ENCODE peak calls at places on chromosomes 11 and 22, in five cellular contexts. One of them, this sample, is unnamed.

GRCh38 chr11:31995525-31996123 is 95.2 kb upstream of the RCN1 start:
- DNase-seq in colonic mucosa: no peak
- DNase-seq in AG09319: peak
- DNase-seq in body of pancreas: no peak
- DNase-seq in neural progenitor cell: no peak
- DNase-seq in this sample: no peak

GRCh38 chr11:68338041-68338800 is 25.8 kb downstream of the LRP5 start:
- DNase-seq in colonic mucosa: no peak
- DNase-seq in AG09319: peak
- DNase-seq in body of pancreas: no peak
- DNase-seq in neural progenitor cell: no peak
- DNase-seq in this sample: no peak

GRCh38 chr11:112516771-112517170 is 256.1 kb upstream of the PLET1 start:
- DNase-seq in colonic mucosa: no peak
- DNase-seq in AG09319: no peak
- DNase-seq in body of pancreas: no peak
- DNase-seq in neural progenitor cell: no peak
- DNase-seq in this sample: no peak

GRCh38 chr22:45105281-45105700 is 58.4 kb upstream of the NUP50 start:
- DNase-seq in colonic mucosa: no peak
- DNase-seq in AG09319: peak
- DNase-seq in body of pancreas: no peak
- DNase-seq in neural progenitor cell: no peak
- DNase-seq in this sample: no peak

GRCh38 chr22:46731246-46732040 is 6.6 kb downstream of the CERK start:
- DNase-seq in colonic mucosa: peak
- DNase-seq in AG09319: no peak
- DNase-seq in body of pancreas: peak
- DNase-seq in neural progenitor cell: peak
- DNase-seq in this sample: no peak

GRCh38 chr11:13338437-13339069 is 61.0 kb downstream of the BMAL1 start:
- DNase-seq in colonic mucosa: no peak
- DNase-seq in AG09319: peak
- DNase-seq in body of pancreas: no peak
- DNase-seq in neural progenitor cell: no peak
- DNase-seq in this sample: no peak

GRCh38 chr11:112455791-112456190 is 195.1 kb upstream of the PLET1 start:
- DNase-seq in colonic mucosa: no peak
- DNase-seq in AG09319: no peak
- DNase-seq in body of pancreas: no peak
- DNase-seq in neural progenitor cell: no peak
- DNase-seq in this sample: no peak

GRCh38 chr11:70581991-70582885 is 183.9 kb downstream of the CTTN start:
- DNase-seq in colonic mucosa: no peak
- DNase-seq in AG09319: no peak
- DNase-seq in body of pancreas: no peak
- DNase-seq in neural progenitor cell: no peak
- DNase-seq in this sample: no peak

GRCh38 chr11:126140932-126141291 is 70.5 kb downstream of the RPUSD4 start:
- DNase-seq in colonic mucosa: peak
- DNase-seq in AG09319: no peak
- DNase-seq in body of pancreas: peak
- DNase-seq in neural progenitor cell: no peak
- DNase-seq in this sample: no peak

GRCh38 chr22:22938672-22939536 is 51.3 kb downstream of the IGLL5 start:
- DNase-seq in colonic mucosa: no peak
- DNase-seq in AG09319: no peak
- DNase-seq in body of pancreas: no peak
- DNase-seq in neural progenitor cell: no peak
- DNase-seq in this sample: no peak

GRCh38 chr11:104668797-104669463 is 229.3 kb downstream of the CASP12 start:
- DNase-seq in colonic mucosa: no peak
- DNase-seq in AG09319: peak
- DNase-seq in body of pancreas: no peak
- DNase-seq in neural progenitor cell: no peak
- DNase-seq in this sample: no peak

GRCh38 chr22:19782533-19782932 is 22.0 kb downstream of the TBX1 start:
- DNase-seq in colonic mucosa: no peak
- DNase-seq in AG09319: no peak
- DNase-seq in body of pancreas: no peak
- DNase-seq in neural progenitor cell: no peak
- DNase-seq in this sample: no peak

GRCh38 chr11:69587454-69588081 is 53.4 kb upstream of the CCND1 start:
- DNase-seq in colonic mucosa: no peak
- DNase-seq in AG09319: no peak
- DNase-seq in body of pancreas: no peak
- DNase-seq in neural progenitor cell: no peak
- DNase-seq in this sample: no peak

GRCh38 chr11:48052183-48053040 is 72.1 kb downstream of the PTPRJ start:
- DNase-seq in colonic mucosa: no peak
- DNase-seq in AG09319: no peak
- DNase-seq in body of pancreas: peak
- DNase-seq in neural progenitor cell: peak
- DNase-seq in this sample: no peak

GRCh38 chr22:24583221-24583971 is 9.5 kb downstream of the LRRC75B start:
- DNase-seq in colonic mucosa: no peak
- DNase-seq in AG09319: no peak
- DNase-seq in body of pancreas: peak
- DNase-seq in neural progenitor cell: no peak
- DNase-seq in this sample: no peak

GRCh38 chr11:79438631-79439429 is 2.0 kb downstream of the TENM4 start:
- DNase-seq in colonic mucosa: peak
- DNase-seq in AG09319: no peak
- DNase-seq in body of pancreas: peak
- DNase-seq in neural progenitor cell: peak
- DNase-seq in this sample: peak

GRCh38 chr11:70507466-70508230 is 109.3 kb downstream of the CTTN start:
- DNase-seq in colonic mucosa: no peak
- DNase-seq in AG09319: no peak
- DNase-seq in body of pancreas: no peak
- DNase-seq in neural progenitor cell: no peak
- DNase-seq in this sample: no peak

GRCh38 chr22:33921576-33922181 is 1.4 kb upstream of the LARGE1 start:
- DNase-seq in colonic mucosa: peak
- DNase-seq in AG09319: no peak
- DNase-seq in body of pancreas: peak
- DNase-seq in neural progenitor cell: peak
- DNase-seq in this sample: peak

GRCh38 chr11:63668396-63668795 is 2.8 kb downstream of the ATL3 start:
- DNase-seq in colonic mucosa: no peak
- DNase-seq in AG09319: no peak
- DNase-seq in body of pancreas: no peak
- DNase-seq in neural progenitor cell: no peak
- DNase-seq in this sample: no peak

DNA sequence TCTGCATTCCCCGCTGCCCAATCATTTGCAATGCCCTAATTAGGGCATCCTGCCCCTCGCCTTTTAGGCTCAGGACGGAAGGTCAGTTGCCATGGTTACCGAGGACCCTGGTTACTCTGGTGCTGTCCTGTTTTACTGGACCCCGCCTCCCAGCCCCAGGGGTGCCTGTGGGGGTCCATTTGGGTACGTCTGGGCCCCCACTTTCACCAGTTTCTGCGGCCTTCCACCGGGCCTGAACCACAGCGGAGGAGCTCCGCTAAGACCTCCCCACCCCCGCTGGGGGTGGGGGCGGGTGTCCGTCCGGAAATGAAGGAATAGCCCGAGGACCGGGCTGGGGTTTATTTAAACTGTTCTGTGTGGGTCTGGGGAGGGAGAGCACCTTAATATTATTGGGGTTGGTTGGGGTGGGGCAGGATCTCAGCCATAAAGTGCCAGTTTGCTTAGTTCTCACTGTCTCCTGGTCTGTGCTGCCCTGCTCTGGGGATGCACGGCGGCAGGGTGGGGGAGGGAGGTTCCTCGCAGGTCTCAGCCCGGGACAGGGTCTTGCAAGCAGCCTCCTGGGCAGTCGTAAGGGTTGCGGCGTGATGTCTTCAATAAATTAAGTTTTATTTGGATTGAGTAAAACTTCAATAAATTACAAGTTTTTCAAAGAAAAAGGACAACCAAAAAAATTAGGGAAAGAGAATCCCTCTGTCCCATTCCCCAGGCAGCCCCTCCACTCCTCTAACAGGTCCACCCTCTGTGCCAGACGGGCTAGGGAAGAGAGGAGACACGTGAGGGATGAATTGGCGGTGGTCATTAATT is 5.3 kb downstream of the PHOX2A start:
- DNase-seq in colonic mucosa: no peak
- DNase-seq in AG09319: no peak
- DNase-seq in body of pancreas: no peak
- DNase-seq in neural progenitor cell: no peak
- DNase-seq in this sample: no peak
- TF ChIP-seq CTCF in colonic mucosa: no peak
- TF ChIP-seq CTCF in AG09319: no peak
- TF ChIP-seq CTCF in body of pancreas: no peak
- TF ChIP-seq CTCF in neural progenitor cell: no peak
- TF ChIP-seq CTCF in this sample: no peak

GRCh38 chr22:49429066-49429465 is 398.6 kb downstream of the BRD1 start:
- DNase-seq in colonic mucosa: no peak
- DNase-seq in AG09319: no peak
- DNase-seq in body of pancreas: no peak
- DNase-seq in neural progenitor cell: peak
- DNase-seq in this sample: no peak
- TF ChIP-seq CTCF in colonic mucosa: no peak
- TF ChIP-seq CTCF in AG09319: no peak
- TF ChIP-seq CTCF in body of pancreas: no peak
- TF ChIP-seq CTCF in neural progenitor cell: peak
- TF ChIP-seq CTCF in this sample: no peak

GRCh38 chr22:35430897-35431322 is 31.0 kb downstream of the MCM5 start:
- DNase-seq in colonic mucosa: peak
- DNase-seq in AG09319: peak
- DNase-seq in body of pancreas: peak
- DNase-seq in neural progenitor cell: peak
- DNase-seq in this sample: peak
- TF ChIP-seq CTCF in colonic mucosa: peak
- TF ChIP-seq CTCF in AG09319: peak
- TF ChIP-seq CTCF in body of pancreas: peak
- TF ChIP-seq CTCF in neural progenitor cell: peak
- TF ChIP-seq CTCF in this sample: peak

DNA sequence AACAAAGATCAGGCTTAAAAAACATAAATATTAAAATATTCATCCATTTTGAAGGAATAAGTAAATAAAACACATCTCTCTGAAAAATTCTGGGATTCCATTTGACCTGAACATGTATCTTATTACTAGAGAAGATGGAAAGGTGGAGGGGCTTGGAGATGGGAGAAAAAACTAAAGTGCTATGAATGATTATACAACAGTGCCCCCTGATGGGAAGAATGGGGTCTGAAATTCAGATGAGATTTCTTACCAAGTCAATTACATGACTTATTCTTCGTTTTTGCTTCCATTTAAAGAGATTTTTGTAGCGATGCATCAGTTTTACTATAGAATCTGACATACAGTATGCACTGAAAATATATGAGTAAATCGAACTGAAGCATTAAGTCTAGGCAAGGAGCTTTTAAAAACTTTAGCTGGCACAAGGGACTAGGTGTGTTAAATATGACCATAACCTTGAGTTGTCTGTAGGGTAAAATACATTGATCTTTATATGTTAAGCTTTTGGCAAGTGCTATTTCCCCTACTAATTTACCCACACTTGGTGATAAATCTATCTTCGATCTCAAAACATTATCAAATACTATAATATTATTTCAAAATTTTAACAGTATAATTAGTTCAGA is 718.8 kb downstream of the CNTN5 start:
- DNase-seq in colonic mucosa: no peak
- DNase-seq in AG09319: no peak
- DNase-seq in body of pancreas: no peak
- DNase-seq in neural progenitor cell: peak
- DNase-seq in this sample: peak
- TF ChIP-seq CTCF in colonic mucosa: peak
- TF ChIP-seq CTCF in AG09319: no peak
- TF ChIP-seq CTCF in body of pancreas: no peak
- TF ChIP-seq CTCF in neural progenitor cell: peak
- TF ChIP-seq CTCF in this sample: peak

GRCh38 chr11:124938206-124938765 is 2.4 kb upstream of the HEPACAM start:
- DNase-seq in colonic mucosa: no peak
- DNase-seq in AG09319: no peak
- DNase-seq in body of pancreas: no peak
- DNase-seq in neural progenitor cell: no peak
- DNase-seq in this sample: no peak

GRCh38 chr11:124937336-124937935 is 1.6 kb upstream of the HEPACAM start:
- DNase-seq in colonic mucosa: no peak
- DNase-seq in AG09319: no peak
- DNase-seq in body of pancreas: no peak
- DNase-seq in neural progenitor cell: no peak
- DNase-seq in this sample: no peak

GRCh38 chr11:124935548-124936514 is at the start of gene HEPACAM:
- DNase-seq in colonic mucosa: no peak
- DNase-seq in AG09319: no peak
- DNase-seq in body of pancreas: no peak
- DNase-seq in neural progenitor cell: no peak
- DNase-seq in this sample: no peak

GRCh38 chr11:124938970-124939369 is 3.1 kb upstream of the HEPACAM start:
- DNase-seq in colonic mucosa: no peak
- DNase-seq in AG09319: no peak
- DNase-seq in body of pancreas: no peak
- DNase-seq in neural progenitor cell: peak
- DNase-seq in this sample: no peak

GRCh38 chr11:124934862-124935547 is 842 bp downstream of the HEPACAM start:
- DNase-seq in colonic mucosa: no peak
- DNase-seq in AG09319: peak
- DNase-seq in body of pancreas: no peak
- DNase-seq in neural progenitor cell: no peak
- DNase-seq in this sample: no peak
- TF ChIP-seq CTCF in colonic mucosa: no peak
- TF ChIP-seq CTCF in AG09319: no peak
- TF ChIP-seq CTCF in body of pancreas: no peak
- TF ChIP-seq CTCF in neural progenitor cell: peak
- TF ChIP-seq CTCF in this sample: no peak

DNA sequence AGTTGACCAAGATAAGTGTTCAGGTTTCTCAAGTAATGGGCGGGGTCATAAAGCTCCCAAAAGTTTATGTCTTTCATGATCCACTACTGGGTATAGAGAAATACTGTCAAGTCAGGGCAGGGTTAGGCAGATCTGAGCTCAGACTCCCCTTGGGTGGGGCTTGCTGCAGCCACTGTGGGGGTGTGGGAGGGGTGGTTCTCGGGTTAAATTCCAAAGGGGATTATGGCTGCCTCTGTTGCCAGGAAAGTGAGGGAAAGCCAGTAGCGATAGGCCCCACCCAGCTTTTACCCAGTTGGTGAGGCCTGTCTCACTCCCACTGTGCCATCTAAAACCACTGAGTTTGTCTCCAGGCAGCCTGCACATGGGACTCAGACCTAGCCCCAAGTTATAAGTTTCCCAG is 37.8 kb downstream of the DLG2 start:
- DNase-seq in colonic mucosa: no peak
- DNase-seq in AG09319: no peak
- DNase-seq in body of pancreas: no peak
- DNase-seq in neural progenitor cell: peak
- DNase-seq in this sample: no peak
- TF ChIP-seq CTCF in colonic mucosa: no peak
- TF ChIP-seq CTCF in AG09319: no peak
- TF ChIP-seq CTCF in body of pancreas: no peak
- TF ChIP-seq CTCF in neural progenitor cell: no peak
- TF ChIP-seq CTCF in this sample: no peak

This sample was measured in endothelial cell.